ENCODE peak calls at places on chromosomes 16 and 17, in eight cellular contexts. One of them, this sample, is unnamed.
A peak's percentile ranks its signal among the peaks of the same experiment; 100 is the strongest.

GRCh38 chr17:64662774-64663367 is 764 bp upstream of the SMURF2 start:
- DNase-seq in glutamatergic neuron: no peak
- DNase-seq in cardiac fibroblast: no peak
- DNase-seq in NCI-H69: peak; percentile 83
- DNase-seq in NCI-H2081: peak; percentile 37
- DNase-seq in NCI-H1105 treated with DMSO at 0.1 percent for 48 hours: no peak
- DNase-seq in activated naive CD8-positive, alpha-beta T cell treated with anti-CD3 and anti-CD28 coated beads, Interleukin-2, amount 10 ng/mL, durations not matched to agents 7 days and 5 days: no peak
- DNase-seq in adrenal gland: no peak
- DNase-seq in this sample: no peak

GRCh38 chr17:13140750-13141149 is 122.9 kb upstream of the ELAC2 start:
- DNase-seq in glutamatergic neuron: no peak
- DNase-seq in cardiac fibroblast: no peak
- DNase-seq in NCI-H69: peak; percentile 2
- DNase-seq in NCI-H2081: no peak
- DNase-seq in NCI-H1105 treated with DMSO at 0.1 percent for 48 hours: peak; percentile 9
- DNase-seq in activated naive CD8-positive, alpha-beta T cell treated with anti-CD3 and anti-CD28 coated beads, Interleukin-2, amount 10 ng/mL, durations not matched to agents 7 days and 5 days: no peak
- DNase-seq in adrenal gland: no peak
- DNase-seq in this sample: no peak

GRCh38 chr17:3665834-3666233 is 2.5 kb downstream of the TAX1BP3 start:
- DNase-seq in glutamatergic neuron: no peak
- DNase-seq in cardiac fibroblast: no peak
- DNase-seq in NCI-H69: no peak
- DNase-seq in NCI-H2081: no peak
- DNase-seq in NCI-H1105 treated with DMSO at 0.1 percent for 48 hours: no peak
- DNase-seq in activated naive CD8-positive, alpha-beta T cell treated with anti-CD3 and anti-CD28 coated beads, Interleukin-2, amount 10 ng/mL, durations not matched to agents 7 days and 5 days: no peak
- DNase-seq in adrenal gland: no peak
- DNase-seq in this sample: no peak

GRCh38 chr17:72362466-72363335 is 241.9 kb downstream of the SOX9 start:
- DNase-seq in glutamatergic neuron: no peak
- DNase-seq in cardiac fibroblast: peak; percentile 78
- DNase-seq in NCI-H69: no peak
- DNase-seq in NCI-H2081: no peak
- DNase-seq in NCI-H1105 treated with DMSO at 0.1 percent for 48 hours: no peak
- DNase-seq in activated naive CD8-positive, alpha-beta T cell treated with anti-CD3 and anti-CD28 coated beads, Interleukin-2, amount 10 ng/mL, durations not matched to agents 7 days and 5 days: no peak
- DNase-seq in adrenal gland: no peak
- DNase-seq in this sample: peak; percentile 97

GRCh38 chr17:44922746-44923470 is 7.6 kb upstream of the GFAP start:
- DNase-seq in glutamatergic neuron: no peak
- DNase-seq in cardiac fibroblast: no peak
- DNase-seq in NCI-H69: peak; percentile 49
- DNase-seq in NCI-H2081: no peak
- DNase-seq in NCI-H1105 treated with DMSO at 0.1 percent for 48 hours: no peak
- DNase-seq in activated naive CD8-positive, alpha-beta T cell treated with anti-CD3 and anti-CD28 coated beads, Interleukin-2, amount 10 ng/mL, durations not matched to agents 7 days and 5 days: peak; percentile 27
- DNase-seq in adrenal gland: peak; percentile 8
- DNase-seq in this sample: no peak

GRCh38 chr16:4517812-4518211 is 20.8 kb downstream of the CDIP1 start:
- DNase-seq in glutamatergic neuron: peak; percentile 80
- DNase-seq in cardiac fibroblast: peak; percentile 28
- DNase-seq in NCI-H69: peak; percentile 74
- DNase-seq in NCI-H2081: peak; percentile 32
- DNase-seq in NCI-H1105 treated with DMSO at 0.1 percent for 48 hours: peak; percentile 1
- DNase-seq in activated naive CD8-positive, alpha-beta T cell treated with anti-CD3 and anti-CD28 coated beads, Interleukin-2, amount 10 ng/mL, durations not matched to agents 7 days and 5 days: no peak
- DNase-seq in adrenal gland: no peak
- DNase-seq in this sample: no peak

GRCh38 chr17:44911133-44912001 is 3.9 kb downstream of the GFAP start:
- DNase-seq in glutamatergic neuron: peak; percentile 77
- DNase-seq in cardiac fibroblast: peak; percentile 53
- DNase-seq in NCI-H69: peak; percentile 67
- DNase-seq in NCI-H2081: no peak
- DNase-seq in NCI-H1105 treated with DMSO at 0.1 percent for 48 hours: no peak
- DNase-seq in activated naive CD8-positive, alpha-beta T cell treated with anti-CD3 and anti-CD28 coated beads, Interleukin-2, amount 10 ng/mL, durations not matched to agents 7 days and 5 days: peak; percentile 59
- DNase-seq in adrenal gland: peak; percentile 61
- DNase-seq in this sample: no peak

GRCh38 chr17:7673239-7673638 is 14.1 kb downstream of the TP53 start:
- DNase-seq in glutamatergic neuron: peak; percentile 45
- DNase-seq in cardiac fibroblast: peak; percentile 37
- DNase-seq in NCI-H69: no peak
- DNase-seq in NCI-H2081: no peak
- DNase-seq in NCI-H1105 treated with DMSO at 0.1 percent for 48 hours: no peak
- DNase-seq in activated naive CD8-positive, alpha-beta T cell treated with anti-CD3 and anti-CD28 coated beads, Interleukin-2, amount 10 ng/mL, durations not matched to agents 7 days and 5 days: no peak
- DNase-seq in adrenal gland: no peak
- DNase-seq in this sample: peak; percentile 9

GRCh38 chr17:67585077-67585602 is 132.6 kb upstream of the NOL11 start:
- DNase-seq in glutamatergic neuron: no peak
- DNase-seq in cardiac fibroblast: no peak
- DNase-seq in NCI-H69: peak; percentile 89
- DNase-seq in NCI-H2081: peak; percentile 47
- DNase-seq in NCI-H1105 treated with DMSO at 0.1 percent for 48 hours: peak; percentile 78
- DNase-seq in activated naive CD8-positive, alpha-beta T cell treated with anti-CD3 and anti-CD28 coated beads, Interleukin-2, amount 10 ng/mL, durations not matched to agents 7 days and 5 days: no peak
- DNase-seq in adrenal gland: no peak
- DNase-seq in this sample: no peak

GRCh38 chr16:72637306-72637705 is 410.6 kb downstream of the ZFHX3 start:
- DNase-seq in glutamatergic neuron: no peak
- DNase-seq in cardiac fibroblast: peak; percentile 82
- DNase-seq in NCI-H69: no peak
- DNase-seq in NCI-H2081: no peak
- DNase-seq in NCI-H1105 treated with DMSO at 0.1 percent for 48 hours: no peak
- DNase-seq in activated naive CD8-positive, alpha-beta T cell treated with anti-CD3 and anti-CD28 coated beads, Interleukin-2, amount 10 ng/mL, durations not matched to agents 7 days and 5 days: no peak
- DNase-seq in adrenal gland: peak; percentile 18
- DNase-seq in this sample: peak; percentile 81

GRCh38 chr16:19746561-19746960 is 28.5 kb downstream of the IQCK start:
- DNase-seq in glutamatergic neuron: no peak
- DNase-seq in cardiac fibroblast: no peak
- DNase-seq in NCI-H69: no peak
- DNase-seq in NCI-H2081: no peak
- DNase-seq in NCI-H1105 treated with DMSO at 0.1 percent for 48 hours: no peak
- DNase-seq in activated naive CD8-positive, alpha-beta T cell treated with anti-CD3 and anti-CD28 coated beads, Interleukin-2, amount 10 ng/mL, durations not matched to agents 7 days and 5 days: no peak
- DNase-seq in adrenal gland: no peak
- DNase-seq in this sample: no peak

GRCh38 chr16:5058476-5058875 is 7.3 kb downstream of the C16orf89 start:
- DNase-seq in glutamatergic neuron: peak; percentile 49
- DNase-seq in cardiac fibroblast: peak; percentile 23
- DNase-seq in NCI-H69: peak; percentile 11
- DNase-seq in NCI-H2081: no peak
- DNase-seq in NCI-H1105 treated with DMSO at 0.1 percent for 48 hours: no peak
- DNase-seq in activated naive CD8-positive, alpha-beta T cell treated with anti-CD3 and anti-CD28 coated beads, Interleukin-2, amount 10 ng/mL, durations not matched to agents 7 days and 5 days: no peak
- DNase-seq in adrenal gland: no peak
- DNase-seq in this sample: no peak

GRCh38 chr16:53893731-53894435 is 189.9 kb downstream of the FTO start:
- DNase-seq in glutamatergic neuron: no peak
- DNase-seq in cardiac fibroblast: peak; percentile 85
- DNase-seq in NCI-H69: peak; percentile 85
- DNase-seq in NCI-H2081: peak; percentile 37
- DNase-seq in NCI-H1105 treated with DMSO at 0.1 percent for 48 hours: peak; percentile 83
- DNase-seq in activated naive CD8-positive, alpha-beta T cell treated with anti-CD3 and anti-CD28 coated beads, Interleukin-2, amount 10 ng/mL, durations not matched to agents 7 days and 5 days: no peak
- DNase-seq in adrenal gland: peak; percentile 37
- DNase-seq in this sample: peak; percentile 38

GRCh38 chr16:3861808-3862451 is 18.6 kb downstream of the CREBBP start:
- DNase-seq in glutamatergic neuron: no peak
- DNase-seq in cardiac fibroblast: peak; percentile 24
- DNase-seq in NCI-H69: no peak
- DNase-seq in NCI-H2081: no peak
- DNase-seq in NCI-H1105 treated with DMSO at 0.1 percent for 48 hours: no peak
- DNase-seq in activated naive CD8-positive, alpha-beta T cell treated with anti-CD3 and anti-CD28 coated beads, Interleukin-2, amount 10 ng/mL, durations not matched to agents 7 days and 5 days: no peak
- DNase-seq in adrenal gland: no peak
- DNase-seq in this sample: peak; percentile 34